ENCODE peak calls at places on chromosomes 7 and 10, in four cellular contexts. R is breast epithelium, N is HFFc6, C is GM20000. W is an unnamed sample.

GRCh38 chr7:131300572-131301466 is 26.9 kb upstream of the MKLN1 start:
- DNase-seq in R (no peak), N (no peak), C (no peak), W (no peak)

GRCh38 chr10:125554753-125555152 is 128.2 kb downstream of the TEX36 start:
- DNase-seq in R (no peak), N (no peak), C (no peak), W (no peak)

GRCh38 chr10:101214446-101215396 is 14.5 kb downstream of the LBX1 start:
- DNase-seq in R (no peak), N (peak), C (peak), W (peak)

GRCh38 chr10:112314822-112315474 is 31.7 kb downstream of the TECTB start:
- DNase-seq in R (peak), N (peak), C (peak), W (peak)

GRCh38 chr7:108431099-108431498 is 25.1 kb downstream of the NRCAM start:
- DNase-seq in R (no peak), N (no peak), C (no peak), W (no peak)

GRCh38 chr10:128030498-128031072 is 95.6 kb downstream of the MKI67 start:
- DNase-seq in R (no peak), N (no peak), C (no peak), W (no peak)

GRCh38 chr10:72263613-72264241 is 10.0 kb upstream of the DDIT4 start:
- DNase-seq in R (peak), N (no peak), C (no peak), W (peak)

GRCh38 chr10:118920206-118920605 is 109.3 kb upstream of the NANOS1 start:
- DNase-seq in R (no peak), N (no peak), C (no peak), W (no peak)

GRCh38 chr7:47288060-47288459 is 293.9 kb downstream of the TNS3 start:
- DNase-seq in R (no peak), N (no peak), C (no peak), W (no peak)

GRCh38 chr10:37732685-37733084 is 124.7 kb downstream of the ZNF248 start:
- DNase-seq in R (no peak), N (peak), C (no peak), W (no peak)

GRCh38 chr10:119131512-119132240 is 27.8 kb downstream of the DENND10 start:
- DNase-seq in R (no peak), N (no peak), C (peak), W (peak)

GRCh38 chr7:74615933-74616780 is 41.4 kb upstream of the GTF2I start:
- DNase-seq in R (no peak), N (no peak), C (no peak), W (peak)

GRCh38 chr7:65233409-65234034 is 140.1 kb upstream of the ZNF92 start:
- DNase-seq in R (no peak), N (no peak), C (no peak), W (no peak)

GRCh38 chr7:33334349-33334748 is 205.0 kb downstream of the BBS9 start:
- DNase-seq in R (no peak), N (peak), C (peak), W (peak)

GRCh38 chr7:150322833-150323681 is at the start of the genes ACTR3C and LRRC61:
- DNase-seq in R (no peak), N (no peak), C (peak), W (no peak)
- TF ChIP-seq CTCF in R (peak), N (no peak), C (peak), W (no peak)

DNA sequence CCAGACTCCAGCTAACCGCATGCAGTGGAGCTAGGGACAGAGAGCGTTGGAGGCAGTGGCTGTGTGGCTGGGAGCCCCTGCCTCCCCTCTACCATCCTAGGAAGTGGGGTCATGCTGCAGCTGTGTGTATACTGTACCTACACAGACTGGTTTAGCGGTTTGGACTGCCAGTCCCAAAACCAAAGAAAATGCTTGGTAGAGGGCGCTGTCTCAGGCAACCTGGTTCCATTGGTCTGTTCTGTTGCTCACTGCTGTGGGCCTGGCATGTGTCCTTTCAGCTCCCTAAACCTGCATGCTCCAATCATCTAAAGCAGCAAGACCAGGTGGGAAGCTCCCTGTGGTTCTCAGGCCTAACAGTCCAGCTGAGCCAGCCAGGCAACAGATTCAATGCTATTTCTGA is 4.5 kb downstream of the RBP4 start:
- DNase-seq in R (no peak), N (no peak), C (no peak), W (peak)
- TF ChIP-seq CTCF in R (no peak), N (peak), C (no peak), W (peak)

GRCh38 chr10:26857991-26858706 is 2.6 kb downstream of the ABI1 start:
- DNase-seq in R (no peak), N (peak), C (peak), W (peak)
- TF ChIP-seq CTCF in R (no peak), N (no peak), C (no peak), W (peak)

DNA sequence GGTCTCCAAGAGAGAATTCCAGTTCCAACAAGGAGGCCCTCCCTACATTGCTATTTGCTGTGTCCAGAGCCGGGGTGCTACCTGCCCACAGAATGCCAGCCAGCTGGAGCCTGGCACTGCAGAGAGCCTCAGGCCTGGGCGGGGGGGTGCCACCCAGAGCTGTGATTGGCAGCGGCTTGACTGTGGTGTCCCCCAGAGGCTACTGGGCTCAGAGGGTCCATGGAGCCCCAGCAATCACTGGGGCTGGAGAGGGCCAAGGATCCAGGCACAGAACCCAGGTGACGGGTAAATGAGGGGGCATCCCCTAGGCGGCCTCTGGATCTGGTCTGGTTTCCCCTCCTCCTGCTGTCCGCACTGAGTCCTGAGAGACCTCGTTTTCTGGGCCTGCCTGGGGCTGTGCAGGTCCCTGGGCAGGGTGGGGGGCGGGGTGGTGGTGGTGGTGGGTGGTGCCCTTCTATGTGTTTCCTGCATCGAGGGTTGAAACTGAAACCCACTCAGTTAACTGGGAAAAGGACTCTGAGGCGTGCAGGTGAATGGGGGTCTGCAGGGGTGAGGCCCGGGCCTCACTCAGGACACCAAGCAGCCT is 12.6 kb downstream of the DPYSL4 start:
- DNase-seq in R (no peak), N (no peak), C (no peak), W (no peak)
- TF ChIP-seq CTCF in R (no peak), N (no peak), C (no peak), W (no peak)

GRCh38 chr10:8043569-8044306 is 10.8 kb upstream of the GATA3 start:
- DNase-seq in R (no peak), N (no peak), C (peak), W (no peak)
- TF ChIP-seq CTCF in R (no peak), N (no peak), C (no peak), W (no peak)

GRCh38 chr10:11425288-11425595 is 186.2 kb downstream of the USP6NL start:
- DNase-seq in R (no peak), N (no peak), C (no peak), W (no peak)

GRCh38 chr10:11425672-11426071 is 185.8 kb downstream of the USP6NL start:
- DNase-seq in R (no peak), N (no peak), C (no peak), W (no peak)

GRCh38 chr10:11430421-11431275 is 180.8 kb downstream of the USP6NL start:
- DNase-seq in R (no peak), N (no peak), C (no peak), W (no peak)

GRCh38 chr10:11429439-11430052 is 181.9 kb downstream of the USP6NL start:
- DNase-seq in R (no peak), N (no peak), C (no peak), W (no peak)

GRCh38 chr10:11424456-11425287 is 186.8 kb downstream of the USP6NL start:
- DNase-seq in R (no peak), N (peak), C (peak), W (peak)
- TF ChIP-seq CTCF in R (no peak), N (peak), C (peak), W (peak)

GRCh38 chr10:102917962-102918816 is at the start of gene CNNM2:
- DNase-seq in R (peak), N (peak), C (peak), W (peak)

GRCh38 chr10:102917314-102917961 is 656 bp upstream of the CNNM2 start:
- DNase-seq in R (peak), N (peak), C (peak), W (peak)

GRCh38 chr10:102918817-102919236 is 733 bp downstream of the CNNM2 start:
- DNase-seq in R (no peak), N (no peak), C (peak), W (peak)

GRCh38 chr10:102914781-102915180 is 3.3 kb upstream of the CNNM2 start:
- DNase-seq in R (no peak), N (no peak), C (no peak), W (no peak)

DNA sequence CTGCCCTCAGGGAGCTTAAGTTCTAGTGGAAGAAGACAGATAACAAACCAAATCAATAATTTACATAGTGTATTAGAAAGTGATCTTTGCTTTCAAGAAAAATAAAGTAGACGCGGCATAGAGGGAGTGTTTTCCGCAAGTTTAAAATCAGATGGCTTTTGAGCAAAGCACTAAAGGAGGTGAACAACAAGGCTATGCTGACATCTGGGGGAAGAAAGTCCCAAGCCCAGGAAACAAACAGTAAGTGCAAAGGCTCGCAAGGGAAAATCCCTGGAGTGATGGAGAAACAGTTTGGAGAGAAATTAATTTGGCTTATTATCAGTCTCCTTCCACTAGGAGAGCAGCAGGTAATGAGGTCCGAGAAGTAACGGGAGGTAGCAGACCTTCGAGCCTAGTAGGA is 1.9 kb upstream of the CNNM2 start:
- DNase-seq in R (no peak), N (no peak), C (no peak), W (no peak)
- TF ChIP-seq CTCF in R (no peak), N (no peak), C (no peak), W (no peak)

GRCh38 chr7:143494622-143495021 is 16.9 kb downstream of the TAS2R41 start:
- DNase-seq in R (no peak), N (no peak), C (no peak), W (no peak)
- TF ChIP-seq CTCF in R (no peak), N (peak), C (no peak), W (no peak)

GRCh38 chr10:1360011-1360580 is 303.9 kb downstream of the WDR37 start:
- DNase-seq in R (no peak), N (no peak), C (no peak), W (no peak)
- TF ChIP-seq CTCF in R (no peak), N (peak), C (no peak), W (peak)

W was measured in OCI-LY7.